ENCODE peak calls at places on chromosomes 11 and 22, in eight cellular contexts. Q is GM12891, N is NCI-H2081 treated with DMSO at 0.1 percent for 48 hours, O is GM12865, K is NCI-H146, C is neural progenitor cell, U is HFF-Myc, P is Karpas-422. G is an unnamed sample.

GRCh38 chr11:8717876-8718753 is 35.5 kb downstream of the RPL27A start:
- DNase-seq in Q (peak), N (no peak), O (peak), K (no peak), C (no peak), U (peak), P (no peak), G (peak)

GRCh38 chr11:3177931-3178330 is 12.8 kb upstream of the OSBPL5 start:
- DNase-seq in Q (no peak), N (no peak), O (no peak), K (no peak), C (no peak), U (no peak), P (no peak), G (no peak)

GRCh38 chr22:42655693-42656092 is 6.5 kb upstream of the CYB5R3 start:
- DNase-seq in Q (no peak), N (no peak), O (peak), K (peak), C (no peak), U (no peak), P (peak), G (peak)

GRCh38 chr11:18310800-18311340 is 11.1 kb downstream of the HPS5 start:
- DNase-seq in Q (no peak), N (no peak), O (peak), K (no peak), C (no peak), U (no peak), P (peak), G (no peak)

GRCh38 chr22:17121235-17122195 is at the start of gene TMEM121B:
- DNase-seq in Q (peak), N (peak), O (no peak), K (peak), C (peak), U (no peak), P (no peak), G (no peak)

GRCh38 chr11:32939046-32939445 is 46.4 kb downstream of the QSER1 start:
- DNase-seq in Q (no peak), N (no peak), O (peak), K (no peak), C (no peak), U (no peak), P (no peak), G (no peak)

GRCh38 chr22:49023161-49023878 is 804.4 kb downstream of the BRD1 start:
- DNase-seq in Q (no peak), N (no peak), O (no peak), K (no peak), C (no peak), U (no peak), P (no peak), G (no peak)

GRCh38 chr22:19687561-19688300 is 26.6 kb upstream of the SEPTIN5 start:
- DNase-seq in Q (no peak), N (no peak), O (no peak), K (peak), C (no peak), U (no peak), P (no peak), G (no peak)

GRCh38 chr22:36463783-36464184 is 17.7 kb downstream of the TXN2 start:
- DNase-seq in Q (no peak), N (no peak), O (no peak), K (no peak), C (no peak), U (no peak), P (no peak), G (no peak)

GRCh38 chr22:36528336-36528735 is 630 bp downstream of the EIF3D start:
- DNase-seq in Q (no peak), N (no peak), O (peak), K (no peak), C (no peak), U (no peak), P (peak), G (peak)

GRCh38 chr11:104876324-104876723 is 21.9 kb downstream of the CASP12 start:
- DNase-seq in Q (no peak), N (no peak), O (no peak), K (no peak), C (no peak), U (no peak), P (no peak), G (no peak)

GRCh38 chr11:88849368-88849767 is 216.4 kb downstream of the GRM5 start:
- DNase-seq in Q (no peak), N (no peak), O (no peak), K (no peak), C (no peak), U (no peak), P (no peak), G (no peak)

GRCh38 chr11:18564149-18564548 is 24.4 kb downstream of the UEVLD start:
- DNase-seq in Q (no peak), N (no peak), O (no peak), K (no peak), C (no peak), U (no peak), P (no peak), G (no peak)

GRCh38 chr11:69520186-69520585 is 38.7 kb downstream of the LINC01488 start:
- DNase-seq in Q (no peak), N (no peak), O (no peak), K (no peak), C (no peak), U (no peak), P (no peak), G (no peak)

GRCh38 chr22:20641919-20642579 is 131.9 kb upstream of the SERPIND1 start:
- DNase-seq in Q (no peak), N (no peak), O (no peak), K (no peak), C (no peak), U (no peak), P (no peak), G (no peak)

GRCh38 chr22:42962295-42963230 is 52.4 kb downstream of the PACSIN2 start:
- DNase-seq in Q (no peak), N (no peak), O (no peak), K (no peak), C (no peak), U (no peak), P (no peak), G (no peak)

GRCh38 chr11:9862981-9863380 is 199.1 kb downstream of the SWAP70 start:
- DNase-seq in Q (no peak), N (no peak), O (no peak), K (peak), C (no peak), U (no peak), P (no peak), G (no peak)

GRCh38 chr11:92627615-92628201 is 341.7 kb upstream of the MTNR1B start:
- DNase-seq in Q (no peak), N (no peak), O (peak), K (no peak), C (no peak), U (no peak), P (no peak), G (no peak)

GRCh38 chr11:59436169-59436568 is at the start of gene OR5A1:
- DNase-seq in Q (no peak), N (no peak), O (no peak), K (no peak), C (no peak), U (no peak), P (no peak), G (no peak)

GRCh38 chr11:44876923-44877322 is 73.8 kb downstream of the TP53I11 start:
- DNase-seq in Q (no peak), N (no peak), O (no peak), K (no peak), C (peak), U (no peak), P (no peak), G (no peak)

GRCh38 chr11:75384438-75385080 is 14.8 kb upstream of the RPS3 start:
- DNase-seq in Q (peak), N (peak), O (peak), K (peak), C (peak), U (no peak), P (peak), G (peak)

GRCh38 chr11:748007-748359 is 719 bp downstream of the TALDO1 start:
- DNase-seq in Q (no peak), N (no peak), O (no peak), K (peak), C (peak), U (no peak), P (peak), G (peak)

GRCh38 chr11:48170840-48171233 is 45.8 kb upstream of the OR4B1 start:
- DNase-seq in Q (no peak), N (no peak), O (peak), K (no peak), C (no peak), U (peak), P (no peak), G (peak)

GRCh38 chr11:32140121-32140520 is 49.2 kb downstream of the RCN1 start:
- DNase-seq in Q (no peak), N (no peak), O (no peak), K (no peak), C (no peak), U (no peak), P (no peak), G (no peak)

GRCh38 chr11:18699269-18699596 is 654 bp downstream of the TMEM86A start:
- DNase-seq in Q (no peak), N (no peak), O (no peak), K (no peak), C (no peak), U (no peak), P (no peak), G (no peak)

GRCh38 chr11:28420099-28420498 is 311.9 kb downstream of the METTL15 start:
- DNase-seq in Q (no peak), N (no peak), O (no peak), K (no peak), C (no peak), U (no peak), P (no peak), G (no peak)

GRCh38 chr11:79309402-79309801 is 131.4 kb downstream of the TENM4 start:
- DNase-seq in Q (no peak), N (no peak), O (no peak), K (no peak), C (no peak), U (no peak), P (no peak), G (no peak)

GRCh38 chr11:125519865-125520834 is 24.1 kb upstream of the FEZ1 start:
- DNase-seq in Q (no peak), N (no peak), O (no peak), K (no peak), C (no peak), U (no peak), P (no peak), G (no peak)

GRCh38 chr22:45211435-45211834 is 29.3 kb downstream of the KIAA0930 start:
- DNase-seq in Q (no peak), N (no peak), O (no peak), K (no peak), C (no peak), U (no peak), P (no peak), G (no peak)

GRCh38 chr22:42780070-42780540 is 59.4 kb upstream of the A4GALT start:
- DNase-seq in Q (no peak), N (peak), O (peak), K (peak), C (peak), U (peak), P (peak), G (peak)

GRCh38 chr11:33256031-33256807 is 962 bp upstream of the HIPK3 start:
- DNase-seq in Q (no peak), N (no peak), O (no peak), K (peak), C (peak), U (no peak), P (peak), G (no peak)

GRCh38 chr11:89487016-89487415 is 4.2 kb downstream of the NOX4 start:
- DNase-seq in Q (no peak), N (no peak), O (no peak), K (no peak), C (no peak), U (no peak), P (no peak), G (no peak)

GRCh38 chr22:47569389-47570299 is 807.2 kb downstream of the TBC1D22A start:
- DNase-seq in Q (no peak), N (no peak), O (no peak), K (no peak), C (no peak), U (no peak), P (no peak), G (no peak)

GRCh38 chr11:10866893-10867331 is 9.1 kb upstream of the ZBED5 start:
- DNase-seq in Q (no peak), N (no peak), O (no peak), K (no peak), C (no peak), U (no peak), P (no peak), G (peak)

GRCh38 chr11:1567721-1568100 is 4.4 kb downstream of the DUSP8 start:
- DNase-seq in Q (no peak), N (no peak), O (no peak), K (no peak), C (no peak), U (no peak), P (no peak), G (no peak)

GRCh38 chr22:46842606-46843005 is 80.2 kb downstream of the TBC1D22A start:
- DNase-seq in Q (no peak), N (no peak), O (no peak), K (no peak), C (no peak), U (no peak), P (no peak), G (no peak)

GRCh38 chr11:110366234-110366633 is 63.5 kb upstream of the FDX1 start:
- DNase-seq in Q (no peak), N (no peak), O (no peak), K (no peak), C (no peak), U (no peak), P (no peak), G (peak)

GRCh38 chr11:62544521-62545436 is 1.8 kb downstream of the AHNAK start:
- DNase-seq in Q (no peak), N (no peak), O (peak), K (no peak), C (peak), U (no peak), P (no peak), G (peak)

G was measured in RPMI8226.